ENCODE peak calls at places on chromosomes 4 and X, in four cellular contexts. One of them, this sample, is unnamed.
A peak's percentile ranks its signal among the peaks of the same experiment; 100 is the strongest.

GRCh38 chr4:162683659-162684370 is 482.9 kb downstream of the NAF1 start:
- DNase-seq in activated T-cell treated with anti-CD3 and anti-CD28 coated beads for 48 hours: no peak
- DNase-seq in upper lobe of right lung: no peak
- DNase-seq in tibial nerve: no peak
- DNase-seq in this sample: no peak

GRCh38 chr4:94582517-94582916 is 130.8 kb downstream of the PDLIM5 start:
- DNase-seq in upper lobe of right lung: no peak
- DNase-seq in activated T-cell treated with anti-CD3 and anti-CD28 coated beads for 48 hours: no peak
- DNase-seq in tibial nerve: no peak
- DNase-seq in this sample: no peak

GRCh38 chr4:48175328-48175727 is 41.3 kb upstream of the TXK start:
- DNase-seq in activated T-cell treated with anti-CD3 and anti-CD28 coated beads for 48 hours: no peak
- DNase-seq in upper lobe of right lung: no peak
- DNase-seq in tibial nerve: no peak
- DNase-seq in this sample: no peak

GRCh38 chr4:3257125-3257690 is 8.2 kb downstream of the MSANTD1 start:
- DNase-seq in upper lobe of right lung: peak; percentile 40
- DNase-seq in activated T-cell treated with anti-CD3 and anti-CD28 coated beads for 48 hours: no peak
- DNase-seq in tibial nerve: no peak
- DNase-seq in this sample: no peak

GRCh38 chr4:54446556-54446955 is 211.2 kb upstream of the KIT start:
- DNase-seq in tibial nerve: no peak
- DNase-seq in activated T-cell treated with anti-CD3 and anti-CD28 coated beads for 48 hours: no peak
- DNase-seq in upper lobe of right lung: no peak
- DNase-seq in this sample: no peak

GRCh38 chr4:1862961-1863296 is 7.0 kb upstream of the LETM1 start:
- DNase-seq in tibial nerve: no peak
- DNase-seq in activated T-cell treated with anti-CD3 and anti-CD28 coated beads for 48 hours: no peak
- DNase-seq in upper lobe of right lung: no peak
- DNase-seq in this sample: no peak

GRCh38 chr4:17619416-17620105 is 5.1 kb downstream of the MED28 start:
- DNase-seq in upper lobe of right lung: no peak
- DNase-seq in activated T-cell treated with anti-CD3 and anti-CD28 coated beads for 48 hours: no peak
- DNase-seq in tibial nerve: no peak
- DNase-seq in this sample: no peak

GRCh38 chr4:48195853-48196252 is 61.8 kb upstream of the TXK start:
- DNase-seq in upper lobe of right lung: no peak
- DNase-seq in tibial nerve: no peak
- DNase-seq in activated T-cell treated with anti-CD3 and anti-CD28 coated beads for 48 hours: no peak
- DNase-seq in this sample: no peak

GRCh38 chr4:78336093-78336943 is 215.3 kb upstream of the ANXA3 start:
- DNase-seq in tibial nerve: no peak
- DNase-seq in activated T-cell treated with anti-CD3 and anti-CD28 coated beads for 48 hours: no peak
- DNase-seq in upper lobe of right lung: no peak
- DNase-seq in this sample: no peak

GRCh38 chr4:126705271-126705670 is 927.5 kb upstream of the INTU start:
- DNase-seq in tibial nerve: no peak
- DNase-seq in upper lobe of right lung: no peak
- DNase-seq in activated T-cell treated with anti-CD3 and anti-CD28 coated beads for 48 hours: no peak
- DNase-seq in this sample: no peak

GRCh38 chr4:76689079-76689817 is 208.7 kb downstream of the SOWAHB start:
- DNase-seq in tibial nerve: peak; percentile 9
- DNase-seq in upper lobe of right lung: peak; percentile 75
- DNase-seq in activated T-cell treated with anti-CD3 and anti-CD28 coated beads for 48 hours: peak; percentile 20
- DNase-seq in this sample: peak; percentile 3

GRCh38 chr4:38242110-38242509 is 281.9 kb downstream of the PTTG2 start:
- DNase-seq in tibial nerve: no peak
- DNase-seq in upper lobe of right lung: no peak
- DNase-seq in activated T-cell treated with anti-CD3 and anti-CD28 coated beads for 48 hours: no peak
- DNase-seq in this sample: no peak

GRCh38 chr4:1500231-1500965 is 94.2 kb upstream of the NKX1-1 start:
- DNase-seq in activated T-cell treated with anti-CD3 and anti-CD28 coated beads for 48 hours: no peak
- DNase-seq in upper lobe of right lung: peak; percentile 61
- DNase-seq in tibial nerve: no peak
- DNase-seq in this sample: no peak

GRCh38 chrX:110561036-110561435 is 202.4 kb downstream of the RTL9 start:
- DNase-seq in upper lobe of right lung: no peak
- DNase-seq in tibial nerve: no peak
- DNase-seq in activated T-cell treated with anti-CD3 and anti-CD28 coated beads for 48 hours: no peak
- DNase-seq in this sample: no peak

GRCh38 chr4:128830906-128831525 is 21.5 kb downstream of the JADE1 start:
- DNase-seq in tibial nerve: no peak
- DNase-seq in activated T-cell treated with anti-CD3 and anti-CD28 coated beads for 48 hours: no peak
- DNase-seq in upper lobe of right lung: no peak
- DNase-seq in this sample: no peak

GRCh38 chr4:54941994-54942552 is 183.3 kb downstream of the KDR start:
- DNase-seq in tibial nerve: no peak
- DNase-seq in upper lobe of right lung: no peak
- DNase-seq in activated T-cell treated with anti-CD3 and anti-CD28 coated beads for 48 hours: no peak
- DNase-seq in this sample: no peak

GRCh38 chr4:153143527-153144348 is 60.5 kb upstream of the TRIM2 start:
- DNase-seq in activated T-cell treated with anti-CD3 and anti-CD28 coated beads for 48 hours: no peak
- DNase-seq in upper lobe of right lung: no peak
- DNase-seq in tibial nerve: no peak
- DNase-seq in this sample: no peak